ENCODE peak calls at places on chromosomes 13 and 19, in ten cellular contexts. One of them, this sample, is unnamed.

GRCh38 chr13:98307744-98308524 is 130.9 kb upstream of the RNF113B start:
- DNase-seq in endothelial cell: peak
- DNase-seq in memory B cell: no peak
- DNase-seq in foreskin melanocyte: no peak
- DNase-seq in dorsolateral prefrontal cortex: no peak
- DNase-seq in stimulated activated naive CD4-positive, alpha-beta T cell: no peak
- DNase-seq in stimulated activated CD4-positive, alpha-beta T cell treated with anti-CD3 and anti-CD28 coated beads, Interleukin-1b, Interleukin-23, amount 100 ng/mL, for 1 hour: no peak
- DNase-seq in nucleus accumbens: no peak
- DNase-seq in D721Med: no peak
- DNase-seq in hepatocyte: peak
- DNase-seq in this sample: no peak

GRCh38 chr13:64675256-64675892 is 2554.8 kb downstream of the PCDH9 start:
- DNase-seq in dorsolateral prefrontal cortex: no peak
- DNase-seq in stimulated activated CD4-positive, alpha-beta T cell treated with anti-CD3 and anti-CD28 coated beads, Interleukin-1b, Interleukin-23, amount 100 ng/mL, for 1 hour: no peak
- DNase-seq in foreskin melanocyte: peak
- DNase-seq in memory B cell: no peak
- DNase-seq in stimulated activated naive CD4-positive, alpha-beta T cell: no peak
- DNase-seq in D721Med: no peak
- DNase-seq in endothelial cell: no peak
- DNase-seq in hepatocyte: peak
- DNase-seq in nucleus accumbens: no peak
- DNase-seq in this sample: no peak

GRCh38 chr13:66265446-66265845 is 964.7 kb downstream of the PCDH9 start:
- DNase-seq in hepatocyte: no peak
- DNase-seq in foreskin melanocyte: no peak
- DNase-seq in memory B cell: no peak
- DNase-seq in endothelial cell: no peak
- DNase-seq in stimulated activated naive CD4-positive, alpha-beta T cell: no peak
- DNase-seq in stimulated activated CD4-positive, alpha-beta T cell treated with anti-CD3 and anti-CD28 coated beads, Interleukin-1b, Interleukin-23, amount 100 ng/mL, for 1 hour: no peak
- DNase-seq in nucleus accumbens: no peak
- DNase-seq in dorsolateral prefrontal cortex: no peak
- DNase-seq in D721Med: no peak
- DNase-seq in this sample: no peak

GRCh38 chr13:95749545-95749944 is 72.6 kb downstream of the DNAJC3 start:
- DNase-seq in foreskin melanocyte: no peak
- DNase-seq in endothelial cell: no peak
- DNase-seq in memory B cell: no peak
- DNase-seq in stimulated activated CD4-positive, alpha-beta T cell treated with anti-CD3 and anti-CD28 coated beads, Interleukin-1b, Interleukin-23, amount 100 ng/mL, for 1 hour: no peak
- DNase-seq in nucleus accumbens: no peak
- DNase-seq in stimulated activated naive CD4-positive, alpha-beta T cell: no peak
- DNase-seq in hepatocyte: no peak
- DNase-seq in dorsolateral prefrontal cortex: no peak
- DNase-seq in D721Med: no peak
- DNase-seq in this sample: no peak

GRCh38 chr13:113153810-113154748 is 4.4 kb upstream of the PROZ start:
- DNase-seq in hepatocyte: peak
- DNase-seq in D721Med: peak
- DNase-seq in stimulated activated naive CD4-positive, alpha-beta T cell: peak
- DNase-seq in foreskin melanocyte: peak
- DNase-seq in memory B cell: peak
- DNase-seq in stimulated activated CD4-positive, alpha-beta T cell treated with anti-CD3 and anti-CD28 coated beads, Interleukin-1b, Interleukin-23, amount 100 ng/mL, for 1 hour: peak
- DNase-seq in endothelial cell: peak
- DNase-seq in nucleus accumbens: peak
- DNase-seq in dorsolateral prefrontal cortex: peak
- DNase-seq in this sample: peak

GRCh38 chr13:28117689-28118377 is 17.5 kb upstream of the FLT3 start:
- DNase-seq in stimulated activated CD4-positive, alpha-beta T cell treated with anti-CD3 and anti-CD28 coated beads, Interleukin-1b, Interleukin-23, amount 100 ng/mL, for 1 hour: no peak
- DNase-seq in stimulated activated naive CD4-positive, alpha-beta T cell: no peak
- DNase-seq in D721Med: no peak
- DNase-seq in dorsolateral prefrontal cortex: no peak
- DNase-seq in foreskin melanocyte: no peak
- DNase-seq in hepatocyte: no peak
- DNase-seq in nucleus accumbens: no peak
- DNase-seq in memory B cell: no peak
- DNase-seq in endothelial cell: no peak
- DNase-seq in this sample: no peak

GRCh38 chr19:20077791-20078463 is at the start of gene ZNF90:
- DNase-seq in stimulated activated naive CD4-positive, alpha-beta T cell: peak
- DNase-seq in D721Med: peak
- DNase-seq in endothelial cell: peak
- DNase-seq in hepatocyte: peak
- DNase-seq in nucleus accumbens: peak
- DNase-seq in foreskin melanocyte: peak
- DNase-seq in dorsolateral prefrontal cortex: peak
- DNase-seq in memory B cell: peak
- DNase-seq in stimulated activated CD4-positive, alpha-beta T cell treated with anti-CD3 and anti-CD28 coated beads, Interleukin-1b, Interleukin-23, amount 100 ng/mL, for 1 hour: peak
- DNase-seq in this sample: peak

GRCh38 chr13:110149036-110149435 is 157.9 kb downstream of the COL4A1 start:
- DNase-seq in nucleus accumbens: no peak
- DNase-seq in D721Med: no peak
- DNase-seq in foreskin melanocyte: no peak
- DNase-seq in stimulated activated naive CD4-positive, alpha-beta T cell: no peak
- DNase-seq in memory B cell: no peak
- DNase-seq in endothelial cell: no peak
- DNase-seq in dorsolateral prefrontal cortex: no peak
- DNase-seq in stimulated activated CD4-positive, alpha-beta T cell treated with anti-CD3 and anti-CD28 coated beads, Interleukin-1b, Interleukin-23, amount 100 ng/mL, for 1 hour: no peak
- DNase-seq in hepatocyte: no peak
- DNase-seq in this sample: no peak

GRCh38 chr13:32905063-32905863 is 111.0 kb upstream of the KL start:
- DNase-seq in memory B cell: no peak
- DNase-seq in stimulated activated CD4-positive, alpha-beta T cell treated with anti-CD3 and anti-CD28 coated beads, Interleukin-1b, Interleukin-23, amount 100 ng/mL, for 1 hour: no peak
- DNase-seq in endothelial cell: no peak
- DNase-seq in stimulated activated naive CD4-positive, alpha-beta T cell: no peak
- DNase-seq in foreskin melanocyte: no peak
- DNase-seq in hepatocyte: no peak
- DNase-seq in nucleus accumbens: no peak
- DNase-seq in D721Med: no peak
- DNase-seq in dorsolateral prefrontal cortex: no peak
- DNase-seq in this sample: no peak

GRCh38 chr19:5172859-5173577 is 167.6 kb downstream of the PTPRS start:
- DNase-seq in memory B cell: no peak
- DNase-seq in stimulated activated naive CD4-positive, alpha-beta T cell: no peak
- DNase-seq in endothelial cell: no peak
- DNase-seq in D721Med: no peak
- DNase-seq in nucleus accumbens: no peak
- DNase-seq in stimulated activated CD4-positive, alpha-beta T cell treated with anti-CD3 and anti-CD28 coated beads, Interleukin-1b, Interleukin-23, amount 100 ng/mL, for 1 hour: no peak
- DNase-seq in dorsolateral prefrontal cortex: no peak
- DNase-seq in foreskin melanocyte: peak
- DNase-seq in hepatocyte: peak
- DNase-seq in this sample: no peak

GRCh38 chr13:107205318-107206112 is 637.6 kb upstream of the ARGLU1 start:
- DNase-seq in stimulated activated CD4-positive, alpha-beta T cell treated with anti-CD3 and anti-CD28 coated beads, Interleukin-1b, Interleukin-23, amount 100 ng/mL, for 1 hour: peak
- DNase-seq in hepatocyte: peak
- DNase-seq in dorsolateral prefrontal cortex: peak
- DNase-seq in stimulated activated naive CD4-positive, alpha-beta T cell: peak
- DNase-seq in endothelial cell: peak
- DNase-seq in nucleus accumbens: peak
- DNase-seq in foreskin melanocyte: peak
- DNase-seq in D721Med: no peak
- DNase-seq in memory B cell: peak
- DNase-seq in this sample: peak

GRCh38 chr13:85985791-85986190 is 186.6 kb upstream of the SLITRK6 start:
- DNase-seq in foreskin melanocyte: no peak
- DNase-seq in memory B cell: no peak
- DNase-seq in nucleus accumbens: no peak
- DNase-seq in dorsolateral prefrontal cortex: no peak
- DNase-seq in stimulated activated CD4-positive, alpha-beta T cell treated with anti-CD3 and anti-CD28 coated beads, Interleukin-1b, Interleukin-23, amount 100 ng/mL, for 1 hour: no peak
- DNase-seq in hepatocyte: no peak
- DNase-seq in endothelial cell: no peak
- DNase-seq in stimulated activated naive CD4-positive, alpha-beta T cell: no peak
- DNase-seq in D721Med: no peak
- DNase-seq in this sample: no peak

GRCh38 chr13:71303144-71303543 is 563.9 kb downstream of the DACH1 start:
- DNase-seq in D721Med: no peak
- DNase-seq in hepatocyte: no peak
- DNase-seq in dorsolateral prefrontal cortex: no peak
- DNase-seq in stimulated activated naive CD4-positive, alpha-beta T cell: no peak
- DNase-seq in foreskin melanocyte: no peak
- DNase-seq in endothelial cell: no peak
- DNase-seq in stimulated activated CD4-positive, alpha-beta T cell treated with anti-CD3 and anti-CD28 coated beads, Interleukin-1b, Interleukin-23, amount 100 ng/mL, for 1 hour: no peak
- DNase-seq in memory B cell: no peak
- DNase-seq in nucleus accumbens: no peak
- DNase-seq in this sample: no peak

GRCh38 chr13:26433776-26434175 is 123.7 kb upstream of the WASF3 start:
- DNase-seq in dorsolateral prefrontal cortex: no peak
- DNase-seq in foreskin melanocyte: no peak
- DNase-seq in stimulated activated CD4-positive, alpha-beta T cell treated with anti-CD3 and anti-CD28 coated beads, Interleukin-1b, Interleukin-23, amount 100 ng/mL, for 1 hour: no peak
- DNase-seq in hepatocyte: no peak
- DNase-seq in stimulated activated naive CD4-positive, alpha-beta T cell: no peak
- DNase-seq in endothelial cell: no peak
- DNase-seq in D721Med: no peak
- DNase-seq in nucleus accumbens: no peak
- DNase-seq in memory B cell: no peak
- DNase-seq in this sample: no peak

GRCh38 chr19:48877900-48878218 is 5.6 kb downstream of the PPP1R15A start:
- DNase-seq in stimulated activated CD4-positive, alpha-beta T cell treated with anti-CD3 and anti-CD28 coated beads, Interleukin-1b, Interleukin-23, amount 100 ng/mL, for 1 hour: no peak
- DNase-seq in D721Med: no peak
- DNase-seq in memory B cell: no peak
- DNase-seq in foreskin melanocyte: no peak
- DNase-seq in dorsolateral prefrontal cortex: no peak
- DNase-seq in stimulated activated naive CD4-positive, alpha-beta T cell: no peak
- DNase-seq in hepatocyte: no peak
- DNase-seq in endothelial cell: no peak
- DNase-seq in nucleus accumbens: no peak
- DNase-seq in this sample: no peak

GRCh38 chr19:7366701-7367420 is 18.1 kb downstream of the ARHGEF18 start:
- DNase-seq in memory B cell: no peak
- DNase-seq in foreskin melanocyte: peak
- DNase-seq in hepatocyte: no peak
- DNase-seq in dorsolateral prefrontal cortex: no peak
- DNase-seq in nucleus accumbens: no peak
- DNase-seq in endothelial cell: no peak
- DNase-seq in stimulated activated CD4-positive, alpha-beta T cell treated with anti-CD3 and anti-CD28 coated beads, Interleukin-1b, Interleukin-23, amount 100 ng/mL, for 1 hour: no peak
- DNase-seq in D721Med: no peak
- DNase-seq in stimulated activated naive CD4-positive, alpha-beta T cell: no peak
- DNase-seq in this sample: no peak

GRCh38 chr19:35995655-35995993 is 636 bp downstream of the SDHAF1 start:
- DNase-seq in memory B cell: no peak
- DNase-seq in nucleus accumbens: no peak
- DNase-seq in foreskin melanocyte: no peak
- DNase-seq in stimulated activated CD4-positive, alpha-beta T cell treated with anti-CD3 and anti-CD28 coated beads, Interleukin-1b, Interleukin-23, amount 100 ng/mL, for 1 hour: no peak
- DNase-seq in stimulated activated naive CD4-positive, alpha-beta T cell: peak
- DNase-seq in hepatocyte: peak
- DNase-seq in D721Med: no peak
- DNase-seq in endothelial cell: peak
- DNase-seq in dorsolateral prefrontal cortex: no peak
- DNase-seq in this sample: peak

GRCh38 chr19:58128041-58128685 is 22.4 kb downstream of the ZNF329 start:
- DNase-seq in dorsolateral prefrontal cortex: no peak
- DNase-seq in endothelial cell: no peak
- DNase-seq in nucleus accumbens: no peak
- DNase-seq in D721Med: no peak
- DNase-seq in memory B cell: no peak
- DNase-seq in foreskin melanocyte: no peak
- DNase-seq in stimulated activated CD4-positive, alpha-beta T cell treated with anti-CD3 and anti-CD28 coated beads, Interleukin-1b, Interleukin-23, amount 100 ng/mL, for 1 hour: no peak
- DNase-seq in stimulated activated naive CD4-positive, alpha-beta T cell: no peak
- DNase-seq in hepatocyte: no peak
- DNase-seq in this sample: no peak

GRCh38 chr19:33399745-33400681 is 26.5 kb downstream of the CEBPG start:
- DNase-seq in foreskin melanocyte: no peak
- DNase-seq in dorsolateral prefrontal cortex: no peak
- DNase-seq in nucleus accumbens: no peak
- DNase-seq in stimulated activated CD4-positive, alpha-beta T cell treated with anti-CD3 and anti-CD28 coated beads, Interleukin-1b, Interleukin-23, amount 100 ng/mL, for 1 hour: no peak
- DNase-seq in hepatocyte: no peak
- DNase-seq in D721Med: no peak
- DNase-seq in stimulated activated naive CD4-positive, alpha-beta T cell: no peak
- DNase-seq in endothelial cell: no peak
- DNase-seq in memory B cell: no peak
- DNase-seq in this sample: no peak

GRCh38 chr19:2788237-2788636 is 2.9 kb downstream of the THOP1 start:
- DNase-seq in endothelial cell: no peak
- DNase-seq in D721Med: no peak
- DNase-seq in hepatocyte: no peak
- DNase-seq in foreskin melanocyte: no peak
- DNase-seq in dorsolateral prefrontal cortex: no peak
- DNase-seq in stimulated activated naive CD4-positive, alpha-beta T cell: no peak
- DNase-seq in stimulated activated CD4-positive, alpha-beta T cell treated with anti-CD3 and anti-CD28 coated beads, Interleukin-1b, Interleukin-23, amount 100 ng/mL, for 1 hour: no peak
- DNase-seq in memory B cell: no peak
- DNase-seq in nucleus accumbens: no peak
- DNase-seq in this sample: no peak

GRCh38 chr13:44362394-44363040 is 11.1 kb upstream of the SERP2 start:
- DNase-seq in hepatocyte: no peak
- DNase-seq in memory B cell: no peak
- DNase-seq in foreskin melanocyte: no peak
- DNase-seq in nucleus accumbens: no peak
- DNase-seq in stimulated activated CD4-positive, alpha-beta T cell treated with anti-CD3 and anti-CD28 coated beads, Interleukin-1b, Interleukin-23, amount 100 ng/mL, for 1 hour: no peak
- DNase-seq in endothelial cell: no peak
- DNase-seq in dorsolateral prefrontal cortex: no peak
- DNase-seq in stimulated activated naive CD4-positive, alpha-beta T cell: no peak
- DNase-seq in D721Med: no peak
- DNase-seq in this sample: no peak

GRCh38 chr13:101053289-101053688 is 363.0 kb downstream of the NALCN start:
- DNase-seq in memory B cell: no peak
- DNase-seq in foreskin melanocyte: no peak
- DNase-seq in stimulated activated naive CD4-positive, alpha-beta T cell: no peak
- DNase-seq in dorsolateral prefrontal cortex: no peak
- DNase-seq in nucleus accumbens: no peak
- DNase-seq in stimulated activated CD4-positive, alpha-beta T cell treated with anti-CD3 and anti-CD28 coated beads, Interleukin-1b, Interleukin-23, amount 100 ng/mL, for 1 hour: no peak
- DNase-seq in endothelial cell: no peak
- DNase-seq in D721Med: no peak
- DNase-seq in hepatocyte: no peak
- DNase-seq in this sample: no peak

GRCh38 chr19:6699935-6700334 is 20.5 kb downstream of the C3 start:
- DNase-seq in memory B cell: no peak
- DNase-seq in hepatocyte: no peak
- DNase-seq in D721Med: no peak
- DNase-seq in nucleus accumbens: no peak
- DNase-seq in foreskin melanocyte: no peak
- DNase-seq in stimulated activated CD4-positive, alpha-beta T cell treated with anti-CD3 and anti-CD28 coated beads, Interleukin-1b, Interleukin-23, amount 100 ng/mL, for 1 hour: no peak
- DNase-seq in endothelial cell: no peak
- DNase-seq in dorsolateral prefrontal cortex: no peak
- DNase-seq in stimulated activated naive CD4-positive, alpha-beta T cell: no peak
- DNase-seq in this sample: no peak

GRCh38 chr19:34067861-34068271 is 104.4 kb upstream of the LSM14A start:
- DNase-seq in stimulated activated naive CD4-positive, alpha-beta T cell: no peak
- DNase-seq in nucleus accumbens: no peak
- DNase-seq in hepatocyte: peak
- DNase-seq in stimulated activated CD4-positive, alpha-beta T cell treated with anti-CD3 and anti-CD28 coated beads, Interleukin-1b, Interleukin-23, amount 100 ng/mL, for 1 hour: no peak
- DNase-seq in memory B cell: no peak
- DNase-seq in foreskin melanocyte: no peak
- DNase-seq in endothelial cell: no peak
- DNase-seq in dorsolateral prefrontal cortex: no peak
- DNase-seq in D721Med: no peak
- DNase-seq in this sample: no peak

GRCh38 chr19:38386968-38387549 is 775 bp downstream of the GGN start:
- DNase-seq in dorsolateral prefrontal cortex: no peak
- DNase-seq in memory B cell: peak
- DNase-seq in stimulated activated CD4-positive, alpha-beta T cell treated with anti-CD3 and anti-CD28 coated beads, Interleukin-1b, Interleukin-23, amount 100 ng/mL, for 1 hour: no peak
- DNase-seq in endothelial cell: no peak
- DNase-seq in stimulated activated naive CD4-positive, alpha-beta T cell: no peak
- DNase-seq in nucleus accumbens: no peak
- DNase-seq in D721Med: no peak
- DNase-seq in foreskin melanocyte: no peak
- DNase-seq in hepatocyte: peak
- DNase-seq in this sample: no peak

GRCh38 chr13:109211616-109212015 is 574.8 kb downstream of the IRS2 start:
- DNase-seq in memory B cell: no peak
- DNase-seq in D721Med: no peak
- DNase-seq in hepatocyte: no peak
- DNase-seq in dorsolateral prefrontal cortex: no peak
- DNase-seq in stimulated activated naive CD4-positive, alpha-beta T cell: no peak
- DNase-seq in stimulated activated CD4-positive, alpha-beta T cell treated with anti-CD3 and anti-CD28 coated beads, Interleukin-1b, Interleukin-23, amount 100 ng/mL, for 1 hour: no peak
- DNase-seq in foreskin melanocyte: peak
- DNase-seq in nucleus accumbens: no peak
- DNase-seq in endothelial cell: no peak
- DNase-seq in this sample: no peak

GRCh38 chr13:42110410-42111155 is 62.1 kb downstream of the DGKH start:
- DNase-seq in endothelial cell: peak
- DNase-seq in stimulated activated naive CD4-positive, alpha-beta T cell: no peak
- DNase-seq in nucleus accumbens: no peak
- DNase-seq in dorsolateral prefrontal cortex: no peak
- DNase-seq in hepatocyte: peak
- DNase-seq in memory B cell: peak
- DNase-seq in foreskin melanocyte: peak
- DNase-seq in D721Med: no peak
- DNase-seq in stimulated activated CD4-positive, alpha-beta T cell treated with anti-CD3 and anti-CD28 coated beads, Interleukin-1b, Interleukin-23, amount 100 ng/mL, for 1 hour: no peak
- DNase-seq in this sample: no peak

GRCh38 chr13:60970736-60971135 is 444.9 kb downstream of the PCDH20 start:
- DNase-seq in nucleus accumbens: no peak
- DNase-seq in stimulated activated CD4-positive, alpha-beta T cell treated with anti-CD3 and anti-CD28 coated beads, Interleukin-1b, Interleukin-23, amount 100 ng/mL, for 1 hour: no peak
- DNase-seq in memory B cell: no peak
- DNase-seq in endothelial cell: no peak
- DNase-seq in D721Med: no peak
- DNase-seq in stimulated activated naive CD4-positive, alpha-beta T cell: no peak
- DNase-seq in dorsolateral prefrontal cortex: no peak
- DNase-seq in hepatocyte: no peak
- DNase-seq in foreskin melanocyte: no peak
- DNase-seq in this sample: no peak

This sample was measured in lung.